ENCODE peak calls at places on chromosomes 1 and 21, in four cellular contexts. E is iris pigment epithelial cell, B is SJSA1, N is mesenteric fat pad. Z is an unnamed sample.

GRCh38 chr1:10249808-10250457 is 39.6 kb downstream of the KIF1B start:
- DNase-seq in E (no peak), B (no peak), N (no peak), Z (no peak)

GRCh38 chr1:117612517-117613248 is 6.8 kb downstream of the TENT5C start:
- DNase-seq in N (no peak), B (no peak), E (peak), Z (no peak)

GRCh38 chr1:77639056-77639455 is 43.4 kb downstream of the ZZZ3 start:
- DNase-seq in E (peak), N (no peak), B (peak), Z (no peak)

GRCh38 chr1:186708578-186709203 is 28.5 kb upstream of the PTGS2 start:
- DNase-seq in N (no peak), B (no peak), E (peak), Z (no peak)

GRCh38 chr1:71587961-71588360 is 507.1 kb upstream of the ZRANB2 start:
- DNase-seq in B (no peak), N (no peak), E (peak), Z (no peak)

GRCh38 chr1:64984106-64984505 is 17.8 kb upstream of the JAK1 start:
- DNase-seq in N (no peak), E (no peak), B (no peak), Z (no peak)

GRCh38 chr1:9726905-9727595 is 75.5 kb downstream of the PIK3CD start:
- DNase-seq in N (no peak), E (no peak), B (no peak), Z (no peak)

GRCh38 chr1:229058716-229059115 is 212.2 kb upstream of the RAB4A start:
- DNase-seq in N (no peak), B (no peak), E (peak), Z (no peak)

GRCh38 chr1:244394346-244394745 is 57.4 kb downstream of the ADSS2 start:
- DNase-seq in N (no peak), B (no peak), E (no peak), Z (no peak)

GRCh38 chr1:62229468-62229867 is 34.8 kb downstream of the L1TD1 start:
- DNase-seq in E (no peak), B (no peak), N (no peak), Z (no peak)

GRCh38 chr1:245341738-245342137 is 187.0 kb downstream of the KIF26B start:
- DNase-seq in N (no peak), E (no peak), B (peak), Z (no peak)

GRCh38 chr21:37225440-37225839 is 41.7 kb downstream of the VPS26C start:
- DNase-seq in E (no peak), N (peak), B (no peak), Z (no peak)

GRCh38 chr1:36737767-36738166 is 255.1 kb upstream of the CSF3R start:
- DNase-seq in N (no peak), B (no peak), E (no peak), Z (no peak)

GRCh38 chr21:14959343-14959742 is 105.5 kb downstream of the NRIP1 start:
- DNase-seq in N (no peak), B (no peak), E (no peak), Z (no peak)

GRCh38 chr1:41868241-41868953 is 50.3 kb downstream of the HIVEP3 start:
- DNase-seq in N (no peak), B (no peak), E (no peak), Z (no peak)

GRCh38 chr1:145751491-145752021 is 32.3 kb downstream of the CD160 start:
- DNase-seq in B (peak), N (no peak), E (peak), Z (no peak)

GRCh38 chr1:221714227-221715116 is 27.4 kb downstream of the DUSP10 start:
- DNase-seq in E (no peak), B (no peak), N (no peak), Z (no peak)

GRCh38 chr1:21503706-21504377 is 5.4 kb upstream of the ALPL start:
- DNase-seq in E (no peak), N (no peak), B (no peak), Z (peak)

GRCh38 chr1:239987103-239987745 is 104.5 kb upstream of the FMN2 start:
- DNase-seq in E (peak), B (no peak), N (no peak), Z (no peak)

Z was measured in cardiac septum.